ENCODE peak calls at places on chromosomes 11 and 22, in ten cellular contexts. L is Panc1; A is CD8-positive, alpha-beta memory T cell; Z is esophagus muscularis mucosa; F is body of pancreas; B is mammary epithelial cell; C is HCT116; U is psoas muscle; J is right atrium auricular region; R is neural progenitor cell. I is an unnamed sample. For H3K36me3, the result is how much of the 10 kb centered on the place peaks cover.

GRCh38 chr22:37498289-37498909 is 12.2 kb upstream of the MFNG start:
- DNase-seq in L (no peak), A (peak), Z (no peak), F (peak), B (no peak), C (no peak), U (no peak), J (no peak), R (peak), I (peak)

GRCh38 chr11:23620617-23621016 is 760.3 kb upstream of the CCDC179 start:
- DNase-seq in L (no peak), A (no peak), Z (no peak), F (no peak), B (no peak), C (no peak), U (no peak), J (no peak), R (no peak), I (no peak)

GRCh38 chr11:134460044-134460371 is 48.0 kb upstream of the B3GAT1 start:
- DNase-seq in L (no peak), A (no peak), Z (no peak), F (no peak), B (no peak), C (no peak), U (no peak), J (no peak), R (no peak), I (no peak)

GRCh38 chr22:42080287-42080686 is 787 bp downstream of the SMDT1 start:
- DNase-seq in L (no peak), A (no peak), Z (no peak), F (peak), B (peak), C (no peak), U (no peak), J (no peak), R (peak), I (no peak)

GRCh38 chr11:88604255-88604654 is 266.7 kb upstream of the CTSC start:
- DNase-seq in L (no peak), A (no peak), Z (no peak), F (no peak), B (peak), C (no peak), U (no peak), J (no peak), R (no peak), I (no peak)

GRCh38 chr11:26994579-26995210 is 783 bp downstream of the FIBIN start:
- DNase-seq in L (no peak), A (no peak), Z (no peak), F (peak), B (no peak), C (no peak), U (peak), J (no peak), R (no peak), I (no peak)

GRCh38 chr11:106468091-106468490 is 390.6 kb downstream of the AASDHPPT start:
- DNase-seq in L (no peak), A (no peak), Z (no peak), F (no peak), B (no peak), C (no peak), U (no peak), J (no peak), R (no peak), I (no peak)

GRCh38 chr11:2663506-2663905 is 36.3 kb downstream of the KCNQ1OT1 start:
- DNase-seq in L (no peak), A (no peak), Z (peak), F (no peak), B (no peak), C (no peak), U (no peak), J (peak), R (no peak), I (no peak)

GRCh38 chr11:66070604-66071325 is 693 bp downstream of the PACS1 start:
- DNase-seq in L (no peak), A (peak), Z (no peak), F (peak), B (peak), C (no peak), U (peak), J (peak), R (peak), I (no peak)

DNA sequence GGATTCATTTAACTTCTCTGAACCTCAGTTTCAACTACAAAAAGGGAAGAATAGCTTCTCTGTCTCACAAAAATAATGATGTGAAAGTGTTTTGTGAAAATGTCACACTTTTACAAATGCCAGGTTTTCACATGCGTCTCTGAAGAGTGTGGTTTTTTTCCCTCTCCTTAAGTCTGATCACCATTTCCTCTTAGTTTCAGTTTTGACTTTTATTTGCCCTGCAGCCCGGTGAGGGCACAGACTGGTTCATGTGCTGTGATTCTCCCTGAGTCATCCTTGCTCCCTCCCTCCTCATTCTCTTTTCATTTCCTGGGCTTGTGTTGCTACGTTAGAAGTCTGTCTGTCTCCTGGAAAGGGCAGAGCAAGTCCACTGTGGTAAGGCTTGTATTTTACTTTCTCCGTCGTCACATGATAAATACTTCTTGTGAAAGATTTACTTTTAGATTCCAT is 67.8 kb downstream of the BID start:
- DNase-seq in L (peak), A (no peak), Z (no peak), F (peak), B (peak), C (peak), U (no peak), J (no peak), R (no peak), I (peak)
- H3K36me3 ChIP-seq in L (under half), A (under half), Z (under half), F (under half), B (under half), C (under half), U (under half), J (under half), R (under half), I (under half)

DNA sequence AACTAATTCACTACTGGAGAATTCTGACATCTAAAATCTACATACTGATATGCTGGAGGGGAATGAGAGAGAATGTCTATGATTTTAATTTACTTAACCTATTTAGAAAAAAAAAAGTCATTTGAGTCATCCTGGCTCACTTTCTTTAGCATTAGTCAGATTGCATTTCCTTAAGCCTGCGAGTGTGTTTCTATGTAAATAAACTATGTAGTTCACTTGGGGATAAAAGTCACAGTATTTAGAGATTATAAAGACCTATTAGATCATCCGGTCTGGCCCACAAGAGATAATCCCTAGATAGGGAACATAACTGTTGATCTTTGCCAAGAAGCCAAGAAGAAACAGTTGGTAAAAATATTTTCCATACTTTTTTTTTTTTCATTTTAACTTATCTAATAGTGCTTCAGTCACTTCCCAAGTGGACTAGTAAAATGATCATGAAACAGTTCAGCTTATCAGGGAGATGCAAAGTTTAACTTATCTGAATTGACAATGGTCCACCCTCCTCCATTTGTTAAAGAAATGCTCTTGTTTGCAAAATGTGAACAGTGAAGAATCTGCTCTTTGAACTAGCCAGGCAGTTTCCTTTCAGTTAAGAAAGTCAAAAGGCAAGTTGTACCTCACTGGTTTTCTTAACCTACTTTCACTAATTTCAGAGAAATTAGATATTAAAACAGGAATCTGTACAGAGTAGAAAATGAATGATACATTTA is 21.2 kb upstream of the BLID start:
- DNase-seq in L (no peak), A (no peak), Z (no peak), F (no peak), B (peak), C (peak), U (no peak), J (no peak), R (no peak), I (no peak)
- H3K4me3 ChIP-seq in L (no peak), A (no peak), Z (no peak), F (no peak), B (no peak), C (no peak), U (no peak), J (no peak), R (no peak), I (no peak)

GRCh38 chr11:86782781-86783180 is 17.6 kb upstream of the PRSS23 start:
- DNase-seq in L (no peak), A (no peak), Z (no peak), F (no peak), B (no peak), C (no peak), U (no peak), J (no peak), R (no peak), I (no peak)

GRCh38 chr11:86784247-86784681 is 16.1 kb upstream of the PRSS23 start:
- DNase-seq in L (no peak), A (no peak), Z (no peak), F (no peak), B (no peak), C (no peak), U (no peak), J (no peak), R (no peak), I (no peak)

GRCh38 chr11:86787651-86788050 is 12.7 kb upstream of the PRSS23 start:
- DNase-seq in L (no peak), A (no peak), Z (no peak), F (no peak), B (no peak), C (no peak), U (no peak), J (no peak), R (no peak), I (no peak)

GRCh38 chr11:86787018-86787417 is 13.3 kb upstream of the PRSS23 start:
- DNase-seq in L (no peak), A (no peak), Z (no peak), F (no peak), B (no peak), C (no peak), U (no peak), J (no peak), R (no peak), I (no peak)

GRCh38 chr11:86785576-86785975 is 14.8 kb upstream of the PRSS23 start:
- DNase-seq in L (no peak), A (no peak), Z (no peak), F (no peak), B (no peak), C (no peak), U (no peak), J (no peak), R (no peak), I (no peak)
- H3K27ac ChIP-seq in L (peak), A (no peak), Z (no peak), F (no peak), B (no peak), C (no peak), U (no peak), J (no peak), R (no peak), I (no peak)

GRCh38 chr22:49882519-49883293 is 29.1 kb downstream of the ZBED4 start:
- DNase-seq in L (no peak), A (no peak), Z (no peak), F (no peak), B (no peak), C (no peak), U (no peak), J (no peak), R (no peak), I (no peak)
- H3K36me3 ChIP-seq in L (under half), A (under half), Z (under half), F (under half), B (under half), C (under half), U (under half), J (under half), R (under half), I (under half)

GRCh38 chr22:49993649-49994360 is 18.8 kb downstream of the IL17REL start:
- DNase-seq in L (no peak), A (no peak), Z (no peak), F (no peak), B (no peak), C (no peak), U (no peak), J (no peak), R (no peak), I (no peak)

GRCh38 chr22:49991907-49992533 is 20.5 kb downstream of the IL17REL start:
- DNase-seq in L (no peak), A (no peak), Z (no peak), F (no peak), B (no peak), C (no peak), U (no peak), J (no peak), R (no peak), I (no peak)

GRCh38 chr22:49994361-49995058 is 18.1 kb downstream of the IL17REL start:
- DNase-seq in L (no peak), A (no peak), Z (no peak), F (no peak), B (no peak), C (no peak), U (no peak), J (no peak), R (no peak), I (no peak)

GRCh38 chr22:49991167-49991566 is 21.4 kb downstream of the IL17REL start:
- DNase-seq in L (no peak), A (no peak), Z (no peak), F (no peak), B (no peak), C (no peak), U (no peak), J (no peak), R (no peak), I (no peak)

GRCh38 chr22:49992921-49993648 is 19.5 kb downstream of the IL17REL start:
- DNase-seq in L (no peak), A (peak), Z (no peak), F (peak), B (peak), C (no peak), U (peak), J (no peak), R (peak), I (no peak)
- H3K4me3 ChIP-seq in L (no peak), A (no peak), Z (no peak), F (no peak), B (no peak), C (no peak), U (no peak), J (no peak), R (no peak), I (no peak)

I was measured in iPS DF 6.9.